ENCODE peak calls at places on chromosomes 13 and 19, in nine cellular contexts. V, L, T, O, P, E, M, G and C are unnamed samples.

GRCh38 chr13:30730526-30730925 is 4.8 kb upstream of the ALOX5AP start:
- DNase-seq in O (no peak), L (no peak), V (no peak), P (peak), E (peak), G (no peak), M (peak), T (no peak), C (no peak)

GRCh38 chr13:113836917-113837553 is 26.8 kb downstream of the GAS6 start:
- DNase-seq in T (no peak), M (peak), O (no peak), L (peak), P (no peak), V (peak), E (peak), G (no peak), C (no peak)

GRCh38 chr19:43504426-43505185 is at the start of gene PHLDB3:
- DNase-seq in O (peak), L (peak), T (no peak), V (peak), P (no peak), E (no peak), G (no peak), M (peak), C (peak)

GRCh38 chr19:524062-524674 is 7.4 kb upstream of the CDC34 start:
- DNase-seq in L (no peak), O (no peak), T (no peak), G (no peak), E (peak), M (peak), V (peak), P (no peak), C (no peak)

GRCh38 chr13:79667771-79668170 is 186.8 kb downstream of the NDFIP2 start:
- DNase-seq in G (no peak), L (no peak), E (no peak), T (no peak), P (no peak), V (no peak), M (no peak), O (no peak), C (no peak)

GRCh38 chr13:24173775-24174174 is 13.3 kb downstream of the SPATA13 start:
- DNase-seq in E (no peak), O (no peak), L (no peak), P (no peak), G (no peak), T (no peak), V (no peak), M (no peak), C (no peak)

GRCh38 chr13:110702591-110703526 is 3.1 kb downstream of the CARS2 start:
- DNase-seq in M (peak), L (no peak), V (no peak), E (no peak), P (no peak), O (no peak), G (no peak), T (no peak), C (no peak)

GRCh38 chr19:16599655-16600346 is 27.6 kb upstream of the SLC35E1 start:
- DNase-seq in V (no peak), T (no peak), L (no peak), M (no peak), P (no peak), E (no peak), G (no peak), O (no peak), C (no peak)

GRCh38 chr19:1455336-1456120 is 5.6 kb downstream of the APC2 start:
- DNase-seq in T (no peak), E (peak), O (peak), M (peak), P (no peak), L (peak), G (peak), V (peak), C (no peak)

GRCh38 chr19:15104003-15104402 is 3.2 kb upstream of the SYDE1 start:
- DNase-seq in M (no peak), T (no peak), L (no peak), V (no peak), E (no peak), G (no peak), O (no peak), P (no peak), C (no peak)

GRCh38 chr13:66860868-66861447 is 369.2 kb downstream of the PCDH9 start:
- DNase-seq in M (no peak), O (no peak), E (no peak), P (no peak), L (no peak), G (no peak), V (no peak), T (no peak), C (no peak)